ENCODE peak calls at places on chromosomes 13 and 19, in six cellular contexts. T is SK-N-SH, Z is H1, D is HCT116, A is HepG2, P is GM12878. V is an unnamed sample.

GRCh38 chr19:54164369-54165068 is 5.0 kb upstream of the LENG1 start:
- DNase-seq in P (no peak), A (no peak), T (no peak), D (peak; percentile 39), Z (peak; percentile 99), V (peak; percentile 84)

GRCh38 chr19:18049390-18049789 is 37.3 kb downstream of the IL12RB1 start:
- DNase-seq in A (no peak), T (no peak), D (no peak), P (no peak), Z (no peak), V (peak; percentile 29)

GRCh38 chr13:51769455-51770127 is 34.4 kb downstream of the DHRS12 start:
- DNase-seq in Z (no peak), P (no peak), D (no peak), A (no peak), T (peak; percentile 52), V (no peak)

GRCh38 chr13:42110410-42111155 is 62.1 kb downstream of the DGKH start:
- DNase-seq in A (peak; percentile 54), P (peak; percentile 68), T (peak; percentile 55), D (peak; percentile 43), Z (no peak), V (peak; percentile 84)

GRCh38 chr13:40189885-40190655 is 476.4 kb downstream of the FOXO1 start:
- DNase-seq in Z (no peak), A (no peak), T (peak; percentile 57), D (no peak), P (no peak), V (peak; percentile 4)

GRCh38 chr19:22286151-22286810 is at the start of gene ZNF729:
- DNase-seq in P (no peak), D (no peak), Z (no peak), A (no peak), T (no peak), V (no peak)

GRCh38 chr13:32530841-32531253 is 7.7 kb downstream of the N4BP2L2 start:
- DNase-seq in P (peak; percentile 23), D (no peak), A (no peak), T (no peak), Z (no peak), V (peak; percentile 31)

GRCh38 chr13:32277838-32278237 is 37.3 kb downstream of the ZAR1L start:
- DNase-seq in P (no peak), D (no peak), T (no peak), Z (no peak), A (no peak), V (no peak)

GRCh38 chr13:97318532-97318931 is 96.4 kb downstream of the MBNL2 start:
- DNase-seq in Z (no peak), P (no peak), D (no peak), A (no peak), T (no peak), V (no peak)

GRCh38 chr19:29266001-29266400 is 53.0 kb upstream of the UQCRFS1 start:
- DNase-seq in Z (no peak), D (no peak), A (no peak), T (no peak), P (no peak), V (no peak)

GRCh38 chr13:52411629-52412028 is 5.7 kb upstream of the THSD1 start:
- DNase-seq in P (peak; percentile 16), D (no peak), T (no peak), Z (no peak), A (no peak), V (no peak)

GRCh38 chr13:110676057-110676510 is 29.8 kb downstream of the CARS2 start:
- DNase-seq in T (no peak), D (no peak), Z (no peak), A (no peak), P (peak; percentile 73), V (no peak)

GRCh38 chr13:32164622-32165268 is 133.2 kb downstream of the FRY start:
- DNase-seq in A (peak; percentile 69), P (peak; percentile 11), D (peak; percentile 75), Z (peak; percentile 58), T (peak; percentile 46), V (peak; percentile 51)

GRCh38 chr13:78067290-78067689 is 148.7 kb upstream of the EDNRB start:
- DNase-seq in P (no peak), D (no peak), Z (no peak), T (no peak), A (no peak), V (no peak)

GRCh38 chr19:49983645-49984229 is 22.8 kb upstream of the SIGLEC11 start:
- DNase-seq in D (peak; percentile 26), Z (peak; percentile 88), P (peak; percentile 19), A (peak; percentile 58), T (peak; percentile 79), V (peak; percentile 38)

GRCh38 chr13:31264146-31264545 is 64.4 kb downstream of the B3GLCT start:
- DNase-seq in A (no peak), Z (no peak), D (no peak), P (no peak), T (no peak), V (no peak)

GRCh38 chr13:24745861-24746617 is 17.9 kb upstream of the RNF17 start:
- DNase-seq in A (no peak), T (no peak), Z (peak; percentile 72), P (no peak), D (no peak), V (no peak)

GRCh38 chr13:60765700-60766411 is 368.8 kb downstream of the TDRD3 start:
- DNase-seq in D (no peak), A (peak; percentile 5), P (no peak), T (no peak), Z (no peak), V (peak; percentile 66)

GRCh38 chr13:72565893-72566292 is 161.5 kb downstream of the MZT1 start:
- DNase-seq in D (peak; percentile 10), T (peak; percentile 11), P (no peak), A (peak; percentile 29), Z (no peak), V (peak; percentile 25)

GRCh38 chr19:5354403-5354802 is 13.8 kb upstream of the PTPRS start:
- DNase-seq in Z (peak; percentile 76), T (peak; percentile 58), D (no peak), A (peak; percentile 34), P (no peak), V (no peak)

GRCh38 chr13:110874508-110874960 is 40.3 kb downstream of the ANKRD10 start:
- DNase-seq in T (peak; percentile 96), P (no peak), Z (peak; percentile 93), A (peak; percentile 37), D (peak; percentile 39), V (peak; percentile 43)

GRCh38 chr13:32309812-32310706 is 5.1 kb downstream of the ZAR1L start:
- DNase-seq in P (no peak), A (peak; percentile 65), Z (peak; percentile 47), T (peak; percentile 47), D (peak; percentile 54), V (peak; percentile 72)

GRCh38 chr19:1237027-1237659 is 662 bp downstream of the CBARP start:
- DNase-seq in Z (peak; percentile 66), P (no peak), T (peak; percentile 81), D (no peak), A (no peak), V (peak; percentile 35)

GRCh38 chr13:35857769-35858168 is 273.4 kb downstream of the DCLK1 start:
- DNase-seq in T (no peak), D (no peak), A (no peak), P (no peak), Z (peak; percentile 52), V (no peak)

GRCh38 chr19:15251749-15252397 is 19.6 kb upstream of the EPHX3 start:
- DNase-seq in D (no peak), P (no peak), A (peak; percentile 40), Z (peak; percentile 84), T (peak; percentile 77), V (peak; percentile 73)

GRCh38 chr19:49637865-49638350 is 2.0 kb downstream of the RRAS start:
- DNase-seq in T (no peak), A (no peak), P (no peak), D (no peak), Z (peak; percentile 82), V (peak; percentile 67)

DNA sequence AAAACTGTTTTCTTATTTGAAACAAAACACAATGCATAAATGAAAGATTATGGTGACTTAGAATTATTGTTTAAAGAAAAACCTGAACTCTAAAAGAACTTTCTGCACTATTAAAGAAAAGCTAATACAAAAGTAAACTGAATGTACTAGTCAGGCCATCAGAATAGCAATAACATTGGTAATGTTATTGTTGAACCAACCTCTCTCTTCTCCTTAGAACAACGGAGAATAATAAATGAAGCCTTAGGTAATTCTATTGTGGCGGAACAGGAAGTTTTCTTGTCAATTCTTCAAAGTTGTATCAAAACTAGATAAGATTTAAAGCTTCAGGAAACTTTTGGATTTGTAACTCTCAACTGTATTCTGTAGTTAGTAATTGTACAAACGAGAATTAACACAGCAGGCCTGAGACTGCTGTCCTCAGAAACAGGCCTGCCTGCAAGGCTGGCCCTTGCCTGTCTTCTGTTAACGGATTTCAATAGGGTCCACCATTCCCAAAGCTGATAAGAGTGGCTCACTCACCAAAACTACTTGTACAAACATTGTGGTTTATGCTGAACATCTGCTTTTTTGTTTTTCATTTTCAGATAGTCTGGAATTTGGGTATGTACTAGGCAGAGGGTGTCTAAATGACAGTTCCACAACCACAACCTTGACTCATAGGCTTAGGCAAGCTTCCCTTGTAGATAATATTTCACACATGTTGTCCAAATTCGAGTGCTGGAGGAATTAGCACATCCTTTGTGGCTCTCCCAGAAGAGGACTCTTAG is 825.8 kb downstream of the GPC5 start:
- DNase-seq in P (no peak), Z (no peak), T (no peak), D (no peak), A (no peak), V (no peak)
- TF ChIP-seq MAX in P (no peak), Z (no peak), T (no peak), D (no peak), A (no peak), V (no peak)

GRCh38 chr19:2627319-2627829 is 75.1 kb downstream of the GNG7 start:
- DNase-seq in Z (no peak), A (peak; percentile 68), T (no peak), P (no peak), D (peak; percentile 92), V (peak; percentile 94)
- TF ChIP-seq POLR2AphosphoS5 in Z (no peak), A (no peak), T (peak; percentile 40), P (no peak), D (peak; percentile 35), V (peak; percentile 96)

GRCh38 chr19:31340059-31341025 is 8.9 kb downstream of the TSHZ3 start:
- DNase-seq in P (no peak), D (no peak), T (peak; percentile 74), A (no peak), Z (peak; percentile 45), V (no peak)
- TF ChIP-seq MAX in P (no peak), D (no peak), T (no peak), A (no peak), Z (no peak), V (no peak)

GRCh38 chr13:112832811-112833210 is 136.2 kb upstream of the MCF2L start:
- DNase-seq in Z (no peak), A (no peak), P (no peak), D (no peak), T (no peak), V (no peak)

GRCh38 chr13:112833551-112834257 is 135.3 kb upstream of the MCF2L start:
- DNase-seq in D (no peak), Z (no peak), P (no peak), A (no peak), T (no peak), V (no peak)

GRCh38 chr13:112831801-112832200 is 137.2 kb upstream of the MCF2L start:
- DNase-seq in T (no peak), Z (no peak), A (no peak), D (no peak), P (no peak), V (no peak)

GRCh38 chr13:112828756-112829155 is 138.9 kb downstream of the ATP11A start:
- DNase-seq in Z (no peak), A (no peak), P (no peak), T (no peak), D (no peak), V (no peak)

GRCh38 chr13:112831196-112831595 is 137.8 kb upstream of the MCF2L start:
- DNase-seq in P (no peak), T (no peak), D (no peak), Z (no peak), A (no peak), V (no peak)
- TF ChIP-seq POLR2AphosphoS5 in P (no peak), T (no peak), D (no peak), Z (no peak), A (no peak), V (no peak)